ENCODE peak calls at places on chromosomes 13 and 19, in seven cellular contexts. One of them, this sample, is unnamed.

GRCh38 chr19:29714953-29715694 is at the start of gene C19orf12:
- DNase-seq in HFFc6: no peak
- DNase-seq in keratinocyte: no peak
- DNase-seq in AG09309: no peak
- DNase-seq in effector memory CD8-positive, alpha-beta T cell: peak; percentile 60
- DNase-seq in naive B cell: peak; percentile 63
- DNase-seq in NCI-H2029: peak; percentile 39
- DNase-seq in this sample: no peak

GRCh38 chr19:4575267-4575793 is 15.8 kb upstream of the SEMA6B start:
- DNase-seq in effector memory CD8-positive, alpha-beta T cell: no peak
- DNase-seq in naive B cell: no peak
- DNase-seq in HFFc6: peak; percentile 59
- DNase-seq in NCI-H2029: no peak
- DNase-seq in AG09309: peak; percentile 76
- DNase-seq in keratinocyte: peak; percentile 83
- DNase-seq in this sample: no peak

GRCh38 chr13:22592515-22592914 is 588.3 kb upstream of the SGCG start:
- DNase-seq in HFFc6: no peak
- DNase-seq in naive B cell: no peak
- DNase-seq in keratinocyte: no peak
- DNase-seq in AG09309: no peak
- DNase-seq in effector memory CD8-positive, alpha-beta T cell: no peak
- DNase-seq in NCI-H2029: no peak
- DNase-seq in this sample: no peak

GRCh38 chr19:15417699-15418098 is 1.1 kb downstream of the AKAP8L start:
- DNase-seq in effector memory CD8-positive, alpha-beta T cell: no peak
- DNase-seq in HFFc6: no peak
- DNase-seq in NCI-H2029: no peak
- DNase-seq in AG09309: no peak
- DNase-seq in naive B cell: no peak
- DNase-seq in keratinocyte: no peak
- DNase-seq in this sample: no peak

GRCh38 chr13:31476753-31477152 is 262.6 kb upstream of the RXFP2 start:
- DNase-seq in HFFc6: no peak
- DNase-seq in keratinocyte: no peak
- DNase-seq in NCI-H2029: no peak
- DNase-seq in naive B cell: no peak
- DNase-seq in effector memory CD8-positive, alpha-beta T cell: no peak
- DNase-seq in AG09309: no peak
- DNase-seq in this sample: no peak

GRCh38 chr19:57947419-57948134 is at the start of gene ZNF256:
- DNase-seq in HFFc6: peak; percentile 89
- DNase-seq in AG09309: peak; percentile 70
- DNase-seq in keratinocyte: peak; percentile 82
- DNase-seq in naive B cell: peak; percentile 94
- DNase-seq in effector memory CD8-positive, alpha-beta T cell: peak; percentile 76
- DNase-seq in NCI-H2029: peak; percentile 98
- DNase-seq in this sample: no peak

GRCh38 chr19:17309962-17310461 is 649 bp downstream of the DDA1 start:
- DNase-seq in AG09309: no peak
- DNase-seq in HFFc6: no peak
- DNase-seq in keratinocyte: no peak
- DNase-seq in naive B cell: no peak
- DNase-seq in NCI-H2029: no peak
- DNase-seq in effector memory CD8-positive, alpha-beta T cell: no peak
- DNase-seq in this sample: no peak

GRCh38 chr19:661427-662196 is 1.4 kb downstream of the RNF126 start:
- DNase-seq in HFFc6: no peak
- DNase-seq in AG09309: no peak
- DNase-seq in NCI-H2029: no peak
- DNase-seq in naive B cell: peak; percentile 66
- DNase-seq in effector memory CD8-positive, alpha-beta T cell: peak; percentile 65
- DNase-seq in keratinocyte: no peak
- DNase-seq in this sample: no peak

GRCh38 chr19:16319466-16319865 is 5.2 kb upstream of the KLF2 start:
- DNase-seq in AG09309: no peak
- DNase-seq in naive B cell: peak; percentile 49
- DNase-seq in NCI-H2029: no peak
- DNase-seq in keratinocyte: no peak
- DNase-seq in effector memory CD8-positive, alpha-beta T cell: peak; percentile 18
- DNase-seq in HFFc6: no peak
- DNase-seq in this sample: no peak

GRCh38 chr19:13600091-13600490 is 93.8 kb upstream of the CACNA1A start:
- DNase-seq in keratinocyte: no peak
- DNase-seq in NCI-H2029: no peak
- DNase-seq in AG09309: no peak
- DNase-seq in effector memory CD8-positive, alpha-beta T cell: no peak
- DNase-seq in HFFc6: no peak
- DNase-seq in naive B cell: no peak
- DNase-seq in this sample: no peak

GRCh38 chr13:87123987-87124784 is 547.0 kb upstream of the SLITRK5 start:
- DNase-seq in naive B cell: no peak
- DNase-seq in HFFc6: peak; percentile 4
- DNase-seq in effector memory CD8-positive, alpha-beta T cell: no peak
- DNase-seq in keratinocyte: peak; percentile 23
- DNase-seq in AG09309: peak; percentile 74
- DNase-seq in NCI-H2029: no peak
- DNase-seq in this sample: peak; percentile 1

GRCh38 chr13:109517516-109517915 is 268.9 kb downstream of the IRS2 start:
- DNase-seq in NCI-H2029: no peak
- DNase-seq in HFFc6: no peak
- DNase-seq in naive B cell: no peak
- DNase-seq in keratinocyte: no peak
- DNase-seq in effector memory CD8-positive, alpha-beta T cell: no peak
- DNase-seq in AG09309: no peak
- DNase-seq in this sample: no peak

GRCh38 chr19:51607077-51607476 is 23.1 kb downstream of the SIGLEC5 start:
- DNase-seq in HFFc6: no peak
- DNase-seq in effector memory CD8-positive, alpha-beta T cell: no peak
- DNase-seq in NCI-H2029: no peak
- DNase-seq in naive B cell: peak; percentile 90
- DNase-seq in AG09309: no peak
- DNase-seq in keratinocyte: no peak
- DNase-seq in this sample: no peak

GRCh38 chr19:31541396-31541795 is 192.2 kb upstream of the TSHZ3 start:
- DNase-seq in effector memory CD8-positive, alpha-beta T cell: no peak
- DNase-seq in NCI-H2029: no peak
- DNase-seq in keratinocyte: no peak
- DNase-seq in AG09309: no peak
- DNase-seq in naive B cell: no peak
- DNase-seq in HFFc6: no peak
- DNase-seq in this sample: no peak

GRCh38 chr13:27446986-27447583 is 3.3 kb downstream of the MTIF3 start:
- DNase-seq in HFFc6: no peak
- DNase-seq in NCI-H2029: no peak
- DNase-seq in effector memory CD8-positive, alpha-beta T cell: no peak
- DNase-seq in naive B cell: peak; percentile 79
- DNase-seq in keratinocyte: no peak
- DNase-seq in AG09309: no peak
- DNase-seq in this sample: no peak

GRCh38 chr13:65594255-65594654 is 1635.9 kb downstream of the PCDH9 start:
- DNase-seq in keratinocyte: no peak
- DNase-seq in naive B cell: no peak
- DNase-seq in HFFc6: peak; percentile 77
- DNase-seq in AG09309: peak; percentile 38
- DNase-seq in effector memory CD8-positive, alpha-beta T cell: no peak
- DNase-seq in NCI-H2029: no peak
- DNase-seq in this sample: no peak

GRCh38 chr19:33241091-33241529 is 15.5 kb upstream of the SLC7A10 start:
- DNase-seq in AG09309: no peak
- DNase-seq in HFFc6: no peak
- DNase-seq in keratinocyte: no peak
- DNase-seq in effector memory CD8-positive, alpha-beta T cell: no peak
- DNase-seq in naive B cell: no peak
- DNase-seq in NCI-H2029: no peak
- DNase-seq in this sample: no peak

GRCh38 chr13:33032037-33032625 is 15.9 kb downstream of the KL start:
- DNase-seq in HFFc6: no peak
- DNase-seq in naive B cell: no peak
- DNase-seq in effector memory CD8-positive, alpha-beta T cell: no peak
- DNase-seq in NCI-H2029: no peak
- DNase-seq in keratinocyte: no peak
- DNase-seq in AG09309: peak; percentile 34
- DNase-seq in this sample: no peak

GRCh38 chr13:93180376-93180966 is 46.1 kb upstream of the GPC6 start:
- DNase-seq in naive B cell: no peak
- DNase-seq in HFFc6: no peak
- DNase-seq in NCI-H2029: no peak
- DNase-seq in effector memory CD8-positive, alpha-beta T cell: no peak
- DNase-seq in keratinocyte: no peak
- DNase-seq in AG09309: peak; percentile 56
- DNase-seq in this sample: no peak

GRCh38 chr19:45419396-45419795 is 4.3 kb downstream of the ERCC1 start:
- DNase-seq in NCI-H2029: no peak
- DNase-seq in HFFc6: no peak
- DNase-seq in naive B cell: peak; percentile 78
- DNase-seq in keratinocyte: no peak
- DNase-seq in AG09309: no peak
- DNase-seq in effector memory CD8-positive, alpha-beta T cell: no peak
- DNase-seq in this sample: no peak

GRCh38 chr13:33236021-33236420 is 49.5 kb downstream of the STARD13 start:
- DNase-seq in NCI-H2029: no peak
- DNase-seq in naive B cell: no peak
- DNase-seq in AG09309: no peak
- DNase-seq in keratinocyte: no peak
- DNase-seq in effector memory CD8-positive, alpha-beta T cell: no peak
- DNase-seq in HFFc6: peak; percentile 65
- DNase-seq in this sample: no peak

GRCh38 chr13:78102121-78102677 is 183.6 kb upstream of the EDNRB start:
- DNase-seq in AG09309: peak; percentile 13
- DNase-seq in effector memory CD8-positive, alpha-beta T cell: no peak
- DNase-seq in NCI-H2029: no peak
- DNase-seq in HFFc6: peak; percentile 59
- DNase-seq in keratinocyte: peak; percentile 17
- DNase-seq in naive B cell: no peak
- DNase-seq in this sample: no peak

GRCh38 chr13:99199541-99200432 is 867 bp upstream of the UBAC2 start:
- DNase-seq in NCI-H2029: no peak
- DNase-seq in effector memory CD8-positive, alpha-beta T cell: no peak
- DNase-seq in keratinocyte: no peak
- DNase-seq in HFFc6: no peak
- DNase-seq in AG09309: no peak
- DNase-seq in naive B cell: no peak
- DNase-seq in this sample: no peak

GRCh38 chr13:93834051-93834450 is 607.4 kb downstream of the GPC6 start:
- DNase-seq in naive B cell: no peak
- DNase-seq in effector memory CD8-positive, alpha-beta T cell: no peak
- DNase-seq in keratinocyte: no peak
- DNase-seq in NCI-H2029: no peak
- DNase-seq in HFFc6: no peak
- DNase-seq in AG09309: no peak
- DNase-seq in this sample: no peak

GRCh38 chr19:44539991-44540390 is 10.5 kb upstream of the CEACAM20 start:
- DNase-seq in naive B cell: no peak
- DNase-seq in AG09309: no peak
- DNase-seq in NCI-H2029: no peak
- DNase-seq in effector memory CD8-positive, alpha-beta T cell: no peak
- DNase-seq in HFFc6: no peak
- DNase-seq in keratinocyte: no peak
- DNase-seq in this sample: no peak

GRCh38 chr13:72304121-72304745 is 423.2 kb downstream of the MZT1 start:
- DNase-seq in AG09309: no peak
- DNase-seq in keratinocyte: no peak
- DNase-seq in HFFc6: no peak
- DNase-seq in effector memory CD8-positive, alpha-beta T cell: no peak
- DNase-seq in naive B cell: no peak
- DNase-seq in NCI-H2029: no peak
- DNase-seq in this sample: no peak

GRCh38 chr13:99378985-99379734 is 72.0 kb upstream of the GPR183 start:
- DNase-seq in effector memory CD8-positive, alpha-beta T cell: no peak
- DNase-seq in keratinocyte: no peak
- DNase-seq in HFFc6: no peak
- DNase-seq in NCI-H2029: no peak
- DNase-seq in AG09309: no peak
- DNase-seq in naive B cell: peak; percentile 39
- DNase-seq in this sample: no peak

GRCh38 chr13:31913459-31913858 is 118.1 kb upstream of the FRY start:
- DNase-seq in keratinocyte: no peak
- DNase-seq in naive B cell: no peak
- DNase-seq in HFFc6: peak; percentile 39
- DNase-seq in NCI-H2029: no peak
- DNase-seq in AG09309: peak; percentile 34
- DNase-seq in effector memory CD8-positive, alpha-beta T cell: no peak
- DNase-seq in this sample: no peak

GRCh38 chr19:56597696-56598095 is 2.6 kb downstream of the ZNF71 start:
- DNase-seq in HFFc6: peak; percentile 29
- DNase-seq in keratinocyte: no peak
- DNase-seq in NCI-H2029: no peak
- DNase-seq in naive B cell: no peak
- DNase-seq in AG09309: no peak
- DNase-seq in effector memory CD8-positive, alpha-beta T cell: no peak
- DNase-seq in this sample: no peak

GRCh38 chr13:41458187-41458938 is 1.0 kb downstream of the RGCC start:
- DNase-seq in effector memory CD8-positive, alpha-beta T cell: peak; percentile 53
- DNase-seq in keratinocyte: no peak
- DNase-seq in naive B cell: no peak
- DNase-seq in HFFc6: no peak
- DNase-seq in NCI-H2029: no peak
- DNase-seq in AG09309: no peak
- DNase-seq in this sample: no peak

GRCh38 chr19:32287811-32288227 is 57.6 kb upstream of the ZNF507 start:
- DNase-seq in naive B cell: no peak
- DNase-seq in AG09309: peak; percentile 59
- DNase-seq in keratinocyte: no peak
- DNase-seq in NCI-H2029: peak; percentile 5
- DNase-seq in HFFc6: peak; percentile 36
- DNase-seq in effector memory CD8-positive, alpha-beta T cell: no peak
- DNase-seq in this sample: peak; percentile 32

GRCh38 chr13:28097503-28097902 is 2.9 kb downstream of the FLT3 start:
- DNase-seq in AG09309: no peak
- DNase-seq in naive B cell: no peak
- DNase-seq in keratinocyte: no peak
- DNase-seq in NCI-H2029: no peak
- DNase-seq in HFFc6: no peak
- DNase-seq in effector memory CD8-positive, alpha-beta T cell: no peak
- DNase-seq in this sample: no peak

GRCh38 chr19:405138-405965 is 3.6 kb downstream of the C2CD4C start:
- DNase-seq in AG09309: no peak
- DNase-seq in NCI-H2029: no peak
- DNase-seq in keratinocyte: no peak
- DNase-seq in naive B cell: no peak
- DNase-seq in effector memory CD8-positive, alpha-beta T cell: no peak
- DNase-seq in HFFc6: no peak
- DNase-seq in this sample: no peak

GRCh38 chr13:25648996-25649633 is 277.3 kb downstream of the ATP8A2 start:
- DNase-seq in keratinocyte: no peak
- DNase-seq in naive B cell: no peak
- DNase-seq in AG09309: no peak
- DNase-seq in NCI-H2029: no peak
- DNase-seq in HFFc6: no peak
- DNase-seq in effector memory CD8-positive, alpha-beta T cell: no peak
- DNase-seq in this sample: no peak

GRCh38 chr19:1354496-1355257 is 29.0 kb upstream of the NDUFS7 start:
- DNase-seq in keratinocyte: peak; percentile 23
- DNase-seq in HFFc6: peak; percentile 72
- DNase-seq in AG09309: peak; percentile 28
- DNase-seq in naive B cell: peak; percentile 84
- DNase-seq in effector memory CD8-positive, alpha-beta T cell: peak; percentile 69
- DNase-seq in NCI-H2029: peak; percentile 79
- DNase-seq in this sample: peak; percentile 7

GRCh38 chr19:33956941-33957340 is 160.3 kb downstream of the KCTD15 start:
- DNase-seq in AG09309: no peak
- DNase-seq in effector memory CD8-positive, alpha-beta T cell: no peak
- DNase-seq in naive B cell: no peak
- DNase-seq in HFFc6: no peak
- DNase-seq in keratinocyte: no peak
- DNase-seq in NCI-H2029: no peak
- DNase-seq in this sample: no peak

GRCh38 chr19:5038631-5039271 is 69.8 kb downstream of the KDM4B start:
- DNase-seq in keratinocyte: no peak
- DNase-seq in HFFc6: no peak
- DNase-seq in naive B cell: no peak
- DNase-seq in AG09309: no peak
- DNase-seq in effector memory CD8-positive, alpha-beta T cell: no peak
- DNase-seq in NCI-H2029: peak; percentile 32
- DNase-seq in this sample: no peak

GRCh38 chr13:113209880-113210421 is 538 bp downstream of the CUL4A start:
- DNase-seq in NCI-H2029: peak; percentile 27
- DNase-seq in keratinocyte: no peak
- DNase-seq in AG09309: no peak
- DNase-seq in HFFc6: peak; percentile 66
- DNase-seq in naive B cell: peak; percentile 75
- DNase-seq in effector memory CD8-positive, alpha-beta T cell: peak; percentile 74
- DNase-seq in this sample: peak; percentile 48

This sample was measured in DMS153.